ENCODE peak calls at places on chromosome 1, in nine cellular contexts. One of them, this sample, is unnamed.

GRCh38 chr1:46368781-46369180 is 25.3 kb upstream of the FAAH start:
- DNase-seq in prostate gland: no peak
- DNase-seq in amygdala: no peak
- DNase-seq in stimulated activated CD4-positive, alpha-beta T cell treated with anti-CD3 and anti-CD28 coated beads, Interleukin-1b, Interleukin-23, amount 100 ng/mL, for 1 hour: no peak
- DNase-seq in progenitor cell of endocrine pancreas: no peak
- DNase-seq in myocyte: no peak
- DNase-seq in B cell: no peak
- DNase-seq in IMR-90: no peak
- DNase-seq in NCI-H82: peak
- DNase-seq in this sample: no peak

GRCh38 chr1:192993426-192994085 is 65.6 kb downstream of the UCHL5 start:
- DNase-seq in prostate gland: no peak
- DNase-seq in amygdala: no peak
- DNase-seq in stimulated activated CD4-positive, alpha-beta T cell treated with anti-CD3 and anti-CD28 coated beads, Interleukin-1b, Interleukin-23, amount 100 ng/mL, for 1 hour: no peak
- DNase-seq in progenitor cell of endocrine pancreas: no peak
- DNase-seq in myocyte: no peak
- DNase-seq in B cell: no peak
- DNase-seq in IMR-90: peak
- DNase-seq in NCI-H82: no peak
- DNase-seq in this sample: no peak

GRCh38 chr1:244350027-244350426 is 101.7 kb downstream of the ADSS2 start:
- DNase-seq in prostate gland: no peak
- DNase-seq in amygdala: no peak
- DNase-seq in stimulated activated CD4-positive, alpha-beta T cell treated with anti-CD3 and anti-CD28 coated beads, Interleukin-1b, Interleukin-23, amount 100 ng/mL, for 1 hour: no peak
- DNase-seq in progenitor cell of endocrine pancreas: no peak
- DNase-seq in myocyte: no peak
- DNase-seq in B cell: no peak
- DNase-seq in IMR-90: no peak
- DNase-seq in NCI-H82: no peak
- DNase-seq in this sample: no peak

GRCh38 chr1:214277704-214278635 is 3.0 kb upstream of the SMYD2 start:
- DNase-seq in prostate gland: no peak
- DNase-seq in amygdala: no peak
- DNase-seq in stimulated activated CD4-positive, alpha-beta T cell treated with anti-CD3 and anti-CD28 coated beads, Interleukin-1b, Interleukin-23, amount 100 ng/mL, for 1 hour: no peak
- DNase-seq in progenitor cell of endocrine pancreas: no peak
- DNase-seq in myocyte: no peak
- DNase-seq in B cell: no peak
- DNase-seq in IMR-90: peak
- DNase-seq in NCI-H82: no peak
- DNase-seq in this sample: no peak

GRCh38 chr1:174682419-174683008 is 234.8 kb downstream of the GPR52 start:
- DNase-seq in prostate gland: no peak
- DNase-seq in amygdala: no peak
- DNase-seq in stimulated activated CD4-positive, alpha-beta T cell treated with anti-CD3 and anti-CD28 coated beads, Interleukin-1b, Interleukin-23, amount 100 ng/mL, for 1 hour: no peak
- DNase-seq in progenitor cell of endocrine pancreas: no peak
- DNase-seq in myocyte: peak
- DNase-seq in B cell: no peak
- DNase-seq in IMR-90: peak
- DNase-seq in NCI-H82: no peak
- DNase-seq in this sample: no peak

GRCh38 chr1:235919797-235920475 is 53.2 kb upstream of the LYST start:
- DNase-seq in prostate gland: no peak
- DNase-seq in amygdala: no peak
- DNase-seq in stimulated activated CD4-positive, alpha-beta T cell treated with anti-CD3 and anti-CD28 coated beads, Interleukin-1b, Interleukin-23, amount 100 ng/mL, for 1 hour: no peak
- DNase-seq in progenitor cell of endocrine pancreas: no peak
- DNase-seq in myocyte: no peak
- DNase-seq in B cell: no peak
- DNase-seq in IMR-90: peak
- DNase-seq in NCI-H82: no peak
- DNase-seq in this sample: no peak

GRCh38 chr1:99869304-99869703 is 19.1 kb downstream of the AGL start:
- DNase-seq in prostate gland: no peak
- DNase-seq in amygdala: no peak
- DNase-seq in stimulated activated CD4-positive, alpha-beta T cell treated with anti-CD3 and anti-CD28 coated beads, Interleukin-1b, Interleukin-23, amount 100 ng/mL, for 1 hour: no peak
- DNase-seq in progenitor cell of endocrine pancreas: no peak
- DNase-seq in myocyte: no peak
- DNase-seq in B cell: no peak
- DNase-seq in IMR-90: peak
- DNase-seq in NCI-H82: no peak
- DNase-seq in this sample: no peak

GRCh38 chr1:57450981-57451380 is 27.1 kb upstream of the DAB1 start:
- DNase-seq in prostate gland: no peak
- DNase-seq in amygdala: no peak
- DNase-seq in stimulated activated CD4-positive, alpha-beta T cell treated with anti-CD3 and anti-CD28 coated beads, Interleukin-1b, Interleukin-23, amount 100 ng/mL, for 1 hour: no peak
- DNase-seq in progenitor cell of endocrine pancreas: no peak
- DNase-seq in myocyte: no peak
- DNase-seq in B cell: no peak
- DNase-seq in IMR-90: no peak
- DNase-seq in NCI-H82: peak
- DNase-seq in this sample: no peak

GRCh38 chr1:186985889-186986491 is 157.2 kb downstream of the PLA2G4A start:
- DNase-seq in prostate gland: peak
- DNase-seq in amygdala: peak
- DNase-seq in stimulated activated CD4-positive, alpha-beta T cell treated with anti-CD3 and anti-CD28 coated beads, Interleukin-1b, Interleukin-23, amount 100 ng/mL, for 1 hour: no peak
- DNase-seq in progenitor cell of endocrine pancreas: no peak
- DNase-seq in myocyte: peak
- DNase-seq in B cell: no peak
- DNase-seq in IMR-90: peak
- DNase-seq in NCI-H82: peak
- DNase-seq in this sample: no peak

GRCh38 chr1:53075761-53076163 is 13.7 kb downstream of the PODN start:
- DNase-seq in prostate gland: no peak
- DNase-seq in amygdala: no peak
- DNase-seq in stimulated activated CD4-positive, alpha-beta T cell treated with anti-CD3 and anti-CD28 coated beads, Interleukin-1b, Interleukin-23, amount 100 ng/mL, for 1 hour: no peak
- DNase-seq in progenitor cell of endocrine pancreas: no peak
- DNase-seq in myocyte: no peak
- DNase-seq in B cell: no peak
- DNase-seq in IMR-90: no peak
- DNase-seq in NCI-H82: no peak
- DNase-seq in this sample: peak

GRCh38 chr1:171221665-171222591 is 26.4 kb upstream of the FMO1 start:
- DNase-seq in prostate gland: no peak
- DNase-seq in amygdala: no peak
- DNase-seq in stimulated activated CD4-positive, alpha-beta T cell treated with anti-CD3 and anti-CD28 coated beads, Interleukin-1b, Interleukin-23, amount 100 ng/mL, for 1 hour: no peak
- DNase-seq in progenitor cell of endocrine pancreas: no peak
- DNase-seq in myocyte: peak
- DNase-seq in B cell: no peak
- DNase-seq in IMR-90: peak
- DNase-seq in NCI-H82: peak
- DNase-seq in this sample: no peak

This sample was measured in left lung.